ENCODE peak calls at places on chromosome 12, in five cellular contexts. B, X, T, N and O are unnamed samples.

GRCh38 chr12:55931780-55932545 is 1.0 kb downstream of the DGKA start:
- DNase-seq in B (no peak), X (no peak), T (no peak), N (peak; percentile 45), O (no peak)

GRCh38 chr12:42332301-42332894 is 6.4 kb downstream of the PPHLN1 start:
- DNase-seq in B (peak; percentile 17), X (no peak), T (no peak), N (peak; percentile 56), O (no peak)

GRCh38 chr12:69765515-69765914 is 26.9 kb downstream of the RAB3IP start:
- DNase-seq in B (no peak), X (no peak), T (no peak), N (no peak), O (no peak)

GRCh38 chr12:118488034-118488433 is 111.7 kb downstream of the SUDS3 start:
- DNase-seq in B (no peak), X (no peak), T (no peak), N (no peak), O (no peak)

GRCh38 chr12:50458606-50459005 is 46.2 kb upstream of the DIP2B start:
- DNase-seq in B (no peak), X (no peak), T (no peak), N (no peak), O (no peak)

GRCh38 chr12:69966409-69966808 is 141.4 kb downstream of the MYRFL start:
- DNase-seq in B (no peak), X (no peak), T (no peak), N (no peak), O (no peak)

GRCh38 chr12:52681551-52682380 is 1.6 kb upstream of the KRT1 start:
- DNase-seq in B (no peak), X (no peak), T (no peak), N (no peak), O (no peak)

GRCh38 chr12:65525501-65526141 is 247.1 kb downstream of the MSRB3 start:
- DNase-seq in B (no peak), X (no peak), T (no peak), N (no peak), O (no peak)

GRCh38 chr12:43638786-43639185 is 86.8 kb upstream of the ADAMTS20 start:
- DNase-seq in B (no peak), X (no peak), T (no peak), N (no peak), O (no peak)

GRCh38 chr12:45669093-45669492 is 60.4 kb upstream of the ARID2 start:
- DNase-seq in B (no peak), X (no peak), T (no peak), N (no peak), O (no peak)

GRCh38 chr12:80032967-80033366 is 66.4 kb upstream of the OTOGL start:
- DNase-seq in B (no peak), X (no peak), T (no peak), N (no peak), O (no peak)

GRCh38 chr12:52847335-52848102 is 1.3 kb downstream of the KRT78 start:
- DNase-seq in B (no peak), X (no peak), T (no peak), N (no peak), O (no peak)

GRCh38 chr12:75711276-75711675 is 199.9 kb upstream of the KRR1 start:
- DNase-seq in B (no peak), X (no peak), T (no peak), N (no peak), O (no peak)

GRCh38 chr12:11685716-11686115 is 36.2 kb downstream of the ETV6 start:
- DNase-seq in B (no peak), X (no peak), T (no peak), N (no peak), O (no peak)

GRCh38 chr12:113142173-113142885 is 6.8 kb upstream of the RASAL1 start:
- DNase-seq in B (peak; percentile 17), X (no peak), T (no peak), N (peak; percentile 74), O (no peak)

GRCh38 chr12:49233842-49234526 is 30.9 kb upstream of the TUBA1C start:
- DNase-seq in B (no peak), X (no peak), T (no peak), N (peak; percentile 59), O (peak; percentile 44)

GRCh38 chr12:103824290-103824689 is 16.7 kb downstream of the NT5DC3 start:
- DNase-seq in B (no peak), X (no peak), T (no peak), N (no peak), O (no peak)

GRCh38 chr12:124379938-124380754 is 85.3 kb downstream of the RFLNA start:
- DNase-seq in B (no peak), X (peak; percentile 58), T (no peak), N (peak; percentile 79), O (peak; percentile 96)

GRCh38 chr12:50979369-50980052 is 27.2 kb downstream of the HIGD1C start:
- DNase-seq in B (no peak), X (no peak), T (peak; percentile 10), N (no peak), O (no peak)